ENCODE peak calls at places on chromosomes 3 and 15, in eight cellular contexts. A, N, S, F, R, J, T and W are unnamed samples.

GRCh38 chr15:32671339-32672325 is 30.1 kb downstream of the SCG5 start:
- DNase-seq in A (no peak), N (no peak), S (no peak), F (peak), R (no peak), J (peak), T (no peak), W (peak)

GRCh38 chr3:62372621-62373041 is 719 bp downstream of the FEZF2 start:
- DNase-seq in A (no peak), N (no peak), S (no peak), F (no peak), R (no peak), J (no peak), T (no peak), W (no peak)

GRCh38 chr15:25684521-25685215 is 178.5 kb downstream of the ATP10A start:
- DNase-seq in A (peak), N (no peak), S (peak), F (peak), R (no peak), J (peak), T (no peak), W (peak)

GRCh38 chr3:160225181-160226025 is at the start of gene C3orf80:
- DNase-seq in A (peak), N (peak), S (no peak), F (peak), R (peak), J (peak), T (peak), W (peak)

GRCh38 chr15:36579792-36580431 is 486 bp downstream of the CDIN1 start:
- DNase-seq in A (no peak), N (no peak), S (no peak), F (no peak), R (no peak), J (no peak), T (peak), W (no peak)

GRCh38 chr3:126352476-126353454 is 4.4 kb downstream of the KLF15 start:
- DNase-seq in A (peak), N (no peak), S (peak), F (no peak), R (peak), J (no peak), T (no peak), W (no peak)

GRCh38 chr3:139520028-139520737 is 19.4 kb downstream of the RBP1 start:
- DNase-seq in A (peak), N (peak), S (no peak), F (no peak), R (peak), J (no peak), T (peak), W (no peak)

GRCh38 chr15:94414921-94415320 is 183.6 kb downstream of the MCTP2 start:
- DNase-seq in A (no peak), N (no peak), S (no peak), F (no peak), R (no peak), J (no peak), T (no peak), W (no peak)

GRCh38 chr3:64501298-64501906 is 186.4 kb downstream of the ADAMTS9 start:
- DNase-seq in A (peak), N (no peak), S (no peak), F (no peak), R (peak), J (no peak), T (no peak), W (no peak)

GRCh38 chr3:138362536-138362935 is 14.2 kb downstream of the MRAS start:
- DNase-seq in A (no peak), N (no peak), S (no peak), F (no peak), R (no peak), J (no peak), T (no peak), W (no peak)

GRCh38 chr15:50067254-50067653 is 51.8 kb downstream of the ATP8B4 start:
- DNase-seq in A (no peak), N (no peak), S (no peak), F (no peak), R (no peak), J (no peak), T (no peak), W (no peak)